ENCODE peak calls at places on chromosomes 5 and 9, in four cellular contexts. Q is heart left ventricle, N is upper lobe of left lung, Z is HL-60. J is an unnamed sample.
A peak's percentile ranks its signal among the peaks of the same experiment; 100 is the strongest.

GRCh38 chr9:137761032-137761431 is 116.5 kb upstream of the CACNA1B start:
- DNase-seq in Z (no peak), Q (no peak), N (no peak), J (peak; percentile 60)

GRCh38 chr9:3585616-3586015 is 59.8 kb upstream of the RFX3 start:
- DNase-seq in N (no peak), Z (peak; percentile 34), Q (no peak), J (no peak)

GRCh38 chr9:113187935-113188595 is 33.0 kb downstream of the FKBP15 start:
- DNase-seq in N (peak; percentile 78), Z (peak; percentile 87), Q (peak; percentile 60), J (no peak)

GRCh38 chr9:2299843-2300205 is 284.7 kb downstream of the SMARCA2 start:
- DNase-seq in Z (no peak), Q (no peak), N (no peak), J (no peak)

GRCh38 chr9:86340356-86341006 is 13.7 kb downstream of the TUT7 start:
- DNase-seq in Q (no peak), Z (no peak), N (no peak), J (no peak)

GRCh38 chr9:38125889-38126288 is 56.9 kb upstream of the SHB start:
- DNase-seq in Z (no peak), Q (no peak), N (no peak), J (no peak)

GRCh38 chr5:105573575-105573974 is 2011.0 kb upstream of the NUDT12 start:
- DNase-seq in Q (no peak), Z (no peak), N (no peak), J (no peak)

GRCh38 chr5:177131019-177131320 is 2.6 kb upstream of the NSD1 start:
- DNase-seq in Q (no peak), Z (no peak), N (no peak), J (no peak)

GRCh38 chr5:153425914-153426313 is 64.6 kb upstream of the GRIA1 start:
- DNase-seq in Q (no peak), N (no peak), Z (no peak), J (no peak)

GRCh38 chr5:124634820-124635323 is 111.6 kb downstream of the ZNF608 start:
- DNase-seq in N (no peak), Q (no peak), Z (no peak), J (no peak)

GRCh38 chr5:135891804-135892203 is 3.8 kb downstream of the IL9 start:
- DNase-seq in Q (no peak), Z (no peak), N (no peak), J (no peak)

GRCh38 chr5:168364738-168365550 is 73.5 kb downstream of the WWC1 start:
- DNase-seq in Z (no peak), N (peak; percentile 86), Q (no peak), J (no peak)

GRCh38 chr9:132301521-132301920 is 53.3 kb downstream of the SETX start:
- DNase-seq in Q (no peak), Z (no peak), N (no peak), J (no peak)

GRCh38 chr5:98679963-98680362 is 93.5 kb upstream of the RGMB start:
- DNase-seq in N (no peak), Q (no peak), Z (no peak), J (no peak)

GRCh38 chr5:62043289-62044274 is 262.4 kb upstream of the KIF2A start:
- DNase-seq in Q (no peak), N (no peak), Z (no peak), J (no peak)

GRCh38 chr9:127833555-127833954 is 20.9 kb downstream of the ENG start:
- DNase-seq in N (no peak), Z (peak; percentile 38), Q (no peak), J (no peak)

GRCh38 chr5:15691536-15691935 is 191.6 kb downstream of the FBXL7 start:
- DNase-seq in N (no peak), Z (no peak), Q (no peak), J (no peak)

GRCh38 chr9:109956811-109957440 is 176.9 kb downstream of the PALM2AKAP2 start:
- DNase-seq in N (no peak), Q (no peak), Z (no peak), J (no peak)

GRCh38 chr5:11396867-11397266 is 507.4 kb downstream of the CTNND2 start:
- DNase-seq in Q (no peak), Z (no peak), N (no peak), J (no peak)

GRCh38 chr5:54658014-54658413 is 140.5 kb downstream of the SNX18 start:
- DNase-seq in N (no peak), Q (peak; percentile 61), Z (no peak), J (no peak)

GRCh38 chr5:110909415-110909814 is 162.1 kb upstream of the TSLP start:
- DNase-seq in Q (no peak), Z (no peak), N (no peak), J (no peak)

GRCh38 chr5:67030289-67031069 is 166.1 kb downstream of the CD180 start:
- DNase-seq in Z (no peak), Q (no peak), N (no peak), J (no peak)

GRCh38 chr5:1324719-1325190 is 20.1 kb downstream of the CLPTM1L start:
- DNase-seq in N (peak; percentile 18), Z (no peak), Q (no peak), J (no peak)

GRCh38 chr9:132531187-132531586 is 51.2 kb upstream of the BARHL1 start:
- DNase-seq in Z (no peak), N (no peak), Q (no peak), J (no peak)

GRCh38 chr5:96091874-96092273 is 130.2 kb upstream of the ELL2 start:
- DNase-seq in N (no peak), Q (no peak), Z (no peak), J (no peak)

GRCh38 chr9:100457517-100457916 is 15.4 kb upstream of the TMEFF1 start:
- DNase-seq in Q (no peak), N (no peak), Z (no peak), J (no peak)

GRCh38 chr5:76838481-76839261 is 11.1 kb upstream of the S100Z start:
- DNase-seq in N (no peak), Q (no peak), Z (no peak), J (no peak)

GRCh38 chr9:133483611-133484010 is 4.7 kb upstream of the SLC2A6 start:
- DNase-seq in Q (no peak), Z (no peak), N (no peak), J (no peak)

GRCh38 chr5:104977530-104977929 is 1414.9 kb upstream of the NUDT12 start:
- DNase-seq in Z (no peak), N (no peak), Q (no peak), J (no peak)

GRCh38 chr9:5879419-5880181 is 11.1 kb upstream of the MLANA start:
- DNase-seq in N (no peak), Q (no peak), Z (no peak), J (no peak)

GRCh38 chr5:89253931-89254330 is 370.9 kb upstream of the MEF2C start:
- DNase-seq in Q (no peak), N (no peak), Z (no peak), J (no peak)

DNA sequence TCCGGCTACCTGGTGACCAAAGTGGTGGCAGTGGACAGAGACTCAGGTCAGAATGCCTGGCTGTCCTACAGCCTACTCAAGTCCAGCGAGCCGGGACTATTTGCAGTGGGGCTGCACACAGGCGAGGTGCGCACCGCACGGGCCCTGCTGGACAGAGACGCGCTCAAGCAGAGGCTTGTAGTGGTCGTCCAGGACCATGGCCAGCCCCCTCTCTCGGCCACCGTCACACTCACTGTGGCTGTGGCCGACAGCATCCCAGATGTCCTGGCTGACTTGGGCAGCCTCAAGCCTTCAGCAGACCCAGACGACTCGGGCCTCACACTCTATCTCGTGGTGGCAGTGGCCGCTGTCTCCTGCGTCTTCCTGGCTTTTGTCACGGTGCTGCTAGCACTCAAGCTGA is 2.1 kb downstream of the PCDHGA4 start:
- DNase-seq in N (no peak), Q (no peak), Z (no peak), J (no peak)
- TF ChIP-seq CTCF in N (no peak), Q (no peak), Z (no peak), J (no peak)

GRCh38 chr9:22008662-22009562 is at the start of gene CDKN2B:
- DNase-seq in Z (peak; percentile 84), Q (peak; percentile 96), N (peak; percentile 95), J (peak; percentile 35)
- H3K4me3 ChIP-seq in Z (peak within 1 kb of the TSS; percentile 78), Q (peak within 1 kb of the TSS; percentile 77), N (peak within 1 kb of the TSS; percentile 79), J (peak within 1 kb of the TSS; percentile 81)

GRCh38 chr5:4128994-4129393 is 533.4 kb downstream of the IRX1 start:
- DNase-seq in N (no peak), Q (no peak), Z (no peak), J (no peak)
- TF ChIP-seq CTCF in N (no peak), Q (no peak), Z (no peak), J (no peak)

GRCh38 chr5:149415245-149415967 is 36.3 kb upstream of the IL17B start:
- DNase-seq in N (no peak), Q (no peak), Z (no peak), J (no peak)
- H3K4me3 ChIP-seq in N (no peak overlapping the region), Q (peak overlapping the region; percentile 68), Z (no peak overlapping the region), J (no peak overlapping the region)

GRCh38 chr5:36297653-36298052 is 4.0 kb downstream of the RANBP3L start:
- DNase-seq in N (no peak), Z (no peak), Q (no peak), J (no peak)
- TF ChIP-seq CTCF in N (no peak), Z (no peak), Q (no peak), J (no peak)

J was measured in GM12864.